ENCODE peak calls at places on chromosomes 16 and 17, in ten cellular contexts. X is GM12878, L is stomach, Z is SK-N-SH, E is endothelial cell of umbilical vein, R is prostate gland, Q is HCT116, D is HL-60, H is GM23338, J is transverse colon. P is an unnamed sample. For H3K27me3, the result is how much of the 10 kb centered on the place peaks cover.

GRCh38 chr17:50943575-50943933 is 77.4 kb upstream of the TOB1 start:
- DNase-seq in J (peak), Q (no peak), H (no peak), R (no peak), X (no peak), L (peak), D (no peak), Z (peak), E (no peak), P (no peak)

GRCh38 chr17:7676533-7676932 is 10.8 kb downstream of the TP53 start:
- DNase-seq in E (no peak), H (peak), Z (no peak), D (no peak), R (no peak), J (no peak), L (no peak), Q (no peak), X (no peak), P (no peak)

GRCh38 chr17:44122825-44123355 is 551 bp downstream of the HDAC5 start:
- DNase-seq in E (no peak), X (no peak), D (no peak), J (peak), Z (no peak), R (peak), H (peak), L (no peak), Q (no peak), P (no peak)

GRCh38 chr16:77679901-77680300 is 42.4 kb upstream of the NUDT7 start:
- DNase-seq in Q (peak), R (no peak), E (no peak), Z (no peak), D (peak), J (no peak), H (no peak), X (no peak), L (no peak), P (no peak)

GRCh38 chr17:1031711-1032110 is 34.8 kb downstream of the TIMM22 start:
- DNase-seq in H (peak), Q (no peak), J (peak), D (no peak), R (peak), X (no peak), E (no peak), L (no peak), Z (peak), P (no peak)

GRCh38 chr17:82235775-82236141 is 6.9 kb downstream of the SLC16A3 start:
- DNase-seq in Q (no peak), L (no peak), Z (no peak), H (no peak), R (no peak), X (no peak), E (no peak), J (peak), D (peak), P (no peak)

GRCh38 chr16:79600636-79601091 is at the start of gene MAF:
- DNase-seq in R (peak), E (peak), X (no peak), Z (peak), D (no peak), J (peak), Q (no peak), L (peak), H (peak), P (no peak)

GRCh38 chr16:2952679-2953078 is 11.4 kb upstream of the KREMEN2 start:
- DNase-seq in J (no peak), L (no peak), E (no peak), D (no peak), R (peak), X (no peak), Q (no peak), Z (no peak), H (no peak), P (no peak)

GRCh38 chr16:66754211-66754610 is 2.8 kb upstream of the DYNC1LI2 start:
- DNase-seq in R (no peak), E (no peak), D (no peak), L (no peak), Z (no peak), H (no peak), Q (no peak), J (no peak), X (no peak), P (no peak)

GRCh38 chr17:69761011-69761410 is 314.0 kb upstream of the KCNJ16 start:
- DNase-seq in L (no peak), R (no peak), X (no peak), J (no peak), D (no peak), Q (no peak), Z (no peak), H (no peak), E (no peak), P (no peak)

GRCh38 chr17:39175695-39176093 is 9.7 kb upstream of the ARL5C start:
- DNase-seq in E (no peak), Q (no peak), J (no peak), D (peak), X (no peak), Z (no peak), R (no peak), H (no peak), L (no peak), P (no peak)

GRCh38 chr17:61065263-61065773 is 334.3 kb upstream of the TBX2 start:
- DNase-seq in X (no peak), D (no peak), Z (peak), E (peak), L (no peak), Q (no peak), H (peak), J (no peak), R (no peak), P (no peak)

GRCh38 chr16:64589836-64590235 is 532.0 kb downstream of the CDH11 start:
- DNase-seq in H (no peak), J (no peak), E (no peak), L (no peak), D (no peak), Q (no peak), R (no peak), Z (no peak), X (no peak), P (no peak)

GRCh38 chr17:17587614-17588336 is 3.7 kb downstream of the PEMT start:
- DNase-seq in E (no peak), R (no peak), Q (no peak), Z (no peak), H (no peak), J (no peak), D (no peak), L (no peak), X (no peak), P (no peak)

GRCh38 chr17:64599187-64599676 is 62.9 kb downstream of the SMURF2 start:
- DNase-seq in R (no peak), L (peak), J (peak), E (no peak), Q (no peak), H (peak), Z (no peak), X (no peak), D (no peak), P (no peak)

GRCh38 chr17:3740611-3741073 is 16.9 kb downstream of the HASPIN start:
- DNase-seq in H (no peak), R (no peak), D (peak), J (peak), Z (no peak), L (no peak), E (no peak), X (no peak), Q (no peak), P (no peak)

GRCh38 chr16:81551141-81551808 is 106.7 kb downstream of the CMIP start:
- DNase-seq in L (no peak), X (peak), Z (peak), Q (no peak), H (no peak), E (peak), J (no peak), D (peak), R (no peak), P (no peak)

GRCh38 chr17:40952675-40953074 is 14.1 kb downstream of the KRT39 start:
- DNase-seq in Q (no peak), X (no peak), R (no peak), E (no peak), J (no peak), D (no peak), Z (no peak), H (no peak), L (no peak), P (no peak)

GRCh38 chr16:20675488-20676267 is 21.8 kb downstream of the ACSM1 start:
- DNase-seq in J (peak), Q (peak), R (peak), L (peak), Z (no peak), D (no peak), H (peak), X (peak), E (peak), P (no peak)

GRCh38 chr16:10946308-10946707 is 1.9 kb downstream of the CLEC16A start:
- DNase-seq in X (no peak), D (no peak), Q (no peak), E (no peak), H (peak), J (no peak), R (no peak), Z (no peak), L (no peak), P (no peak)

GRCh38 chr17:2083613-2084128 is 28.8 kb downstream of the HIC1 start:
- DNase-seq in E (peak), L (no peak), J (peak), X (peak), D (peak), Q (no peak), Z (no peak), R (no peak), H (no peak), P (no peak)

GRCh38 chr16:67169642-67170167 is 633 bp upstream of the NOL3 start:
- DNase-seq in L (no peak), D (no peak), X (no peak), Q (no peak), Z (peak), H (peak), R (no peak), E (peak), J (peak), P (no peak)

GRCh38 chr16:19657831-19658230 is 60.2 kb downstream of the KNOP1 start:
- DNase-seq in Z (no peak), L (no peak), R (no peak), Q (no peak), D (no peak), X (no peak), H (no peak), E (no peak), J (no peak), P (no peak)

GRCh38 chr17:41973457-41973856 is 6.9 kb downstream of the CNP start:
- DNase-seq in Q (no peak), L (no peak), R (no peak), J (no peak), E (no peak), D (no peak), Z (no peak), X (no peak), H (no peak), P (no peak)

GRCh38 chr17:56319531-56319930 is 166.3 kb downstream of the ANKFN1 start:
- DNase-seq in X (peak), D (no peak), H (peak), R (peak), E (peak), Z (peak), J (no peak), L (no peak), Q (peak), P (peak)

GRCh38 chr16:46691720-46692119 is 2.3 kb downstream of the ORC6 start:
- DNase-seq in D (no peak), J (no peak), L (no peak), Q (no peak), H (no peak), R (no peak), E (peak), X (no peak), Z (no peak), P (no peak)

GRCh38 chr17:35764123-35764991 is 3.7 kb downstream of the C17orf50 start:
- DNase-seq in D (peak), E (peak), L (peak), X (peak), Q (peak), J (peak), R (peak), Z (peak), H (peak), P (peak)

GRCh38 chr17:76265624-76266243 is 586 bp downstream of the UBALD2 start:
- DNase-seq in R (peak), D (no peak), Q (no peak), Z (peak), E (peak), H (peak), X (no peak), J (peak), L (peak), P (no peak)

GRCh38 chr17:44400226-44400847 is 10.9 kb upstream of the ITGA2B start:
- DNase-seq in J (no peak), L (no peak), X (no peak), R (no peak), E (peak), Z (no peak), Q (peak), D (no peak), H (peak), P (no peak)

DNA sequence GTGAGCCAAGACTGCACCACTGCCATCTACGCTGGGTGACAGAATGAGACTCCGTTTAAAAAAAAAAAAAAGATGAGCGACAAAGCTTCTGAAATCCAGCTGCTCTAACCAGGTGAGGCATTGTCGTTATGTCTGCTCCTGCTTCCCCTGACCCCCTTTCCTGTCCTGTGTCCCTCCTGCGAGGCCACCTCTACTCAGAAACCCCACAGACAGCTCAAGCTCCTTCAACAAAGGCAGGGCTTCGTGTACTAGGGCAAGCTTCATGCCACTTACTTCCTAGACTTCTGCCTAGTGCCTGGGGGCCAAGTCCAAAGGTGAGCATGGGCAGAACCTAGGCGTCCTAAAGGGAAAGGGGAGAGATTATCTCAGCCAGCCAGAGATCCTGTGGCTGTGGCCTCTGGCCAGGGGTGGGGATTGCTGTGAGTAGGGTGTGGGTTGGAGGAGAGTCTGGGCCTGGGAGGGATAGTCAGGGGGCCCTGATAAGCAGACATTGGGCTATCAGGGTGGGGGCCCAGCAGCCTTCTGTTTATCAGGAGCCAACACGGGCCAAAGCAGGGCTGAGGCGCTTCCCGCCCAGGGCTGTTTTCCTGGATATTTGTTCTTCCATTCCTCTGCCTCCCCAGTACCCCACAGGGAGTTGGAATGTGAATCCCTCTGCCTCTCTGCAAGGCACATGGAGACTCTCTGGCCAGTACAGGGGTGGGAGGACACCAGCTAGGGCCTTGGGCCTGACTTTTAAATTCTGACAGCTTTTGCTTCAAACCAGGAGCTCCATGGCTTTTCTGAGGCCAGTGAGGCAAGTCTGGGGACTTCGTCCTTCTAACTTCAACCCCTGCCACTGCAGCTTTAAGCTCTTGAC is 10.4 kb downstream of the ERAL1 start:
- DNase-seq in Z (no peak), D (no peak), L (peak), Q (no peak), H (no peak), X (no peak), J (peak), E (peak), R (no peak), P (no peak)
- TF ChIP-seq POLR2AphosphoS5 in Z (no peak), D (no peak), L (peak), Q (no peak), H (no peak), X (no peak), J (peak), E (no peak), R (no peak), P (no peak)

GRCh38 chr16:57032931-57033330 is 43.6 kb downstream of the NLRC5 start:
- DNase-seq in E (no peak), L (no peak), R (no peak), J (no peak), Z (no peak), Q (no peak), X (no peak), D (no peak), H (no peak), P (no peak)
- H3K27me3 ChIP-seq in E (under half), L (under half), R (under half), J (under half), Z (under half), Q (under half), X (under half), D (under half), H (under half), P (under half)

GRCh38 chr17:79778504-79779087 is 648 bp downstream of the CBX2 start:
- DNase-seq in J (no peak), X (no peak), L (no peak), Q (no peak), Z (peak), D (no peak), R (no peak), E (no peak), H (peak), P (no peak)

GRCh38 chr17:79779088-79779529 is 1.2 kb downstream of the CBX2 start:
- DNase-seq in R (no peak), X (no peak), J (no peak), H (no peak), E (no peak), D (no peak), Q (no peak), Z (peak), L (no peak), P (no peak)

GRCh38 chr17:79777166-79777843 is 643 bp upstream of the CBX2 start:
- DNase-seq in D (peak), H (peak), X (no peak), J (peak), E (peak), Q (peak), Z (no peak), R (no peak), L (peak), P (no peak)

GRCh38 chr17:79776378-79777165 is 1.4 kb upstream of the CBX2 start:
- DNase-seq in E (peak), D (no peak), J (no peak), Z (no peak), Q (no peak), H (peak), X (no peak), R (no peak), L (no peak), P (no peak)

GRCh38 chr17:79777844-79778503 is at the start of gene CBX2:
- DNase-seq in Z (peak), L (peak), H (peak), R (peak), J (peak), X (no peak), Q (peak), E (peak), D (no peak), P (no peak)
- TF ChIP-seq POLR2AphosphoS5 in Z (no peak), L (no peak), H (peak), R (no peak), J (no peak), X (no peak), Q (peak), E (peak), D (no peak), P (no peak)

GRCh38 chr17:48589831-48590602 is at the start of gene HOXB3:
- DNase-seq in L (no peak), J (no peak), E (no peak), X (no peak), D (no peak), Z (no peak), Q (no peak), R (no peak), H (no peak), P (no peak)

GRCh38 chr17:48592097-48592496 is 1.5 kb downstream of the HOXB5 start:
- DNase-seq in E (no peak), Q (no peak), D (no peak), X (no peak), H (no peak), J (no peak), L (no peak), Z (no peak), R (no peak), P (no peak)

GRCh38 chr17:48589060-48589830 is 796 bp downstream of the HOXB3 start:
- DNase-seq in R (no peak), E (no peak), Q (no peak), X (no peak), H (no peak), J (no peak), Z (no peak), L (no peak), D (no peak), P (no peak)

GRCh38 chr17:48591435-48592077 is 1.5 kb upstream of the HOXB3 start:
- DNase-seq in H (no peak), D (no peak), E (no peak), L (no peak), X (no peak), Q (no peak), Z (no peak), R (no peak), J (no peak), P (no peak)

GRCh38 chr17:48590603-48591161 is 641 bp upstream of the HOXB3 start:
- DNase-seq in Z (no peak), H (no peak), X (no peak), R (no peak), J (no peak), D (no peak), Q (no peak), L (no peak), E (no peak), P (no peak)
- H3K27me3 ChIP-seq in Z (half or more), H (half or more), X (under half), R (under half), J (under half), D (half or more), Q (under half), L (half or more), E (under half), P (under half)

GRCh38 chr17:78316867-78317816 is 42.7 kb downstream of the SOCS3 start:
- DNase-seq in Q (no peak), L (peak), R (peak), D (no peak), H (peak), Z (peak), X (peak), E (no peak), J (peak), P (no peak)

GRCh38 chr17:78315355-78316114 is 44.3 kb downstream of the SOCS3 start:
- DNase-seq in R (peak), J (peak), X (peak), Z (peak), D (no peak), E (peak), L (peak), H (peak), Q (peak), P (peak)

GRCh38 chr17:78316115-78316866 is 43.6 kb downstream of the SOCS3 start:
- DNase-seq in J (no peak), Z (peak), H (peak), E (no peak), L (no peak), R (no peak), X (no peak), Q (no peak), D (no peak), P (no peak)

GRCh38 chr17:78314683-78315354 is 45.1 kb downstream of the SOCS3 start:
- DNase-seq in J (no peak), D (no peak), X (no peak), R (no peak), E (no peak), H (peak), Z (peak), Q (no peak), L (no peak), P (no peak)

GRCh38 chr17:78313735-78314648 is 45.9 kb downstream of the SOCS3 start:
- DNase-seq in E (peak), J (peak), X (peak), H (peak), Q (peak), D (peak), L (peak), Z (peak), R (peak), P (no peak)
- TF ChIP-seq POLR2AphosphoS5 in E (peak), J (peak), X (no peak), H (peak), Q (peak), D (no peak), L (peak), Z (peak), R (peak), P (peak)

GRCh38 chr16:28063611-28064061 is at the start of gene GSG1L:
- DNase-seq in X (no peak), E (no peak), L (no peak), Q (no peak), Z (peak), R (no peak), D (no peak), J (no peak), H (no peak), P (no peak)
- H3K27me3 ChIP-seq in X (under half), E (under half), L (under half), Q (under half), Z (under half), R (under half), D (under half), J (half or more), H (half or more), P (under half)

GRCh38 chr16:89498839-89499238 is 8.5 kb upstream of the ANKRD11 start:
- DNase-seq in Q (no peak), Z (no peak), D (no peak), X (no peak), E (no peak), H (no peak), R (no peak), L (no peak), J (peak), P (no peak)
- TF ChIP-seq POLR2AphosphoS5 in Q (no peak), Z (no peak), D (no peak), X (no peak), E (no peak), H (no peak), R (peak), L (peak), J (peak), P (no peak)

DNA sequence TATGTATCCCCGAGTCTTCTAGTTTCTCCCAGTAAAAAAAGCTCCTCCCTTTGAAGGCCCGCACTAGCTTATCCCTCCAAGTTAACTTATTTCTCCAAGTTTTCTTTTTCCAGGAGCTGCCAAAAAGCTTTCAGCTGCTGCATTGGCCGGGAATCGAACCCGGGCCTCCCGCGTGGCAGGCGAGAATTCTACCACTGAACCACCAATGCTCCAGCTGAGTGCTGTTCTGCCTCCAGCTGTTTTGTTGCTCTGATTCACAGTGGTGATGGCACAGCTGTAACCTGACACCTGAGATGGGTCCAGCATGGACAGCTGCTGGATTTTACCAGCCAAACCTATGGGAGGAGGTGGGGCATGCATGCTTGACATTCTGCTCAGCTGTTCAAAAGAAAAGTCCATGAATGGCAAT is 22.1 kb downstream of the VAC14 start:
- DNase-seq in X (no peak), J (peak), Z (peak), H (peak), L (no peak), D (no peak), Q (peak), R (peak), E (peak), P (no peak)
- H3K27me3 ChIP-seq in X (under half), J (under half), Z (under half), H (under half), L (under half), D (under half), Q (under half), R (under half), E (under half), P (under half)

GRCh38 chr17:14359251-14359939 is 58.5 kb downstream of the HS3ST3B1 start:
- DNase-seq in J (no peak), H (no peak), E (no peak), Q (no peak), Z (no peak), L (no peak), R (no peak), X (peak), D (no peak), P (no peak)
- TF ChIP-seq POLR2AphosphoS5 in J (no peak), H (no peak), E (no peak), Q (no peak), Z (no peak), L (no peak), R (no peak), X (no peak), D (no peak), P (no peak)